ENCODE peak calls at places on chromosomes 5 and 9, in ten cellular contexts. X is iris pigment epithelial cell, F is HT-29, I is activated T-cell treated with anti-CD3 and anti-CD28 coated beads for 1 hour, Z is GOT3, L is fibroblast of gingiva, O is NCI-H1417, M is fibroblast of pulmonary artery, B is heart right ventricle, R is GM13976. E is an unnamed sample.

GRCh38 chr9:99385814-99386279 is 163.8 kb downstream of the SEC61B start:
- DNase-seq in L (peak), R (no peak), I (no peak), X (peak), M (peak), O (no peak), F (no peak), Z (no peak), B (peak), E (no peak)

GRCh38 chr9:88378317-88378716 is 9.9 kb upstream of the SPIN1 start:
- DNase-seq in B (no peak), R (no peak), M (peak), X (peak), O (no peak), F (no peak), I (no peak), Z (no peak), L (peak), E (no peak)

GRCh38 chr5:98796197-98796972 is 22.9 kb downstream of the RGMB start:
- DNase-seq in I (peak), B (peak), X (peak), O (peak), L (peak), Z (no peak), R (peak), F (peak), M (peak), E (no peak)

GRCh38 chr9:95125652-95126051 is 191.9 kb downstream of the FANCC start:
- DNase-seq in L (no peak), B (no peak), X (no peak), O (no peak), M (no peak), R (no peak), F (no peak), Z (no peak), I (no peak), E (no peak)

GRCh38 chr9:84301851-84302250 is 38.7 kb downstream of the SLC28A3 start:
- DNase-seq in Z (no peak), M (peak), X (peak), R (no peak), I (no peak), O (no peak), F (no peak), L (peak), B (no peak), E (no peak)

GRCh38 chr5:106189121-106189809 is 1481.5 kb downstream of the EFNA5 start:
- DNase-seq in M (no peak), F (no peak), B (no peak), R (no peak), X (no peak), L (no peak), O (peak), I (no peak), Z (no peak), E (no peak)

GRCh38 chr5:106380736-106381135 is 1290.0 kb downstream of the EFNA5 start:
- DNase-seq in Z (no peak), O (no peak), M (peak), L (no peak), I (no peak), B (no peak), F (no peak), X (peak), R (no peak), E (no peak)

GRCh38 chr5:62720036-62720441 is 141.4 kb downstream of the LRRC70 start:
- DNase-seq in O (peak), Z (no peak), I (no peak), F (peak), M (peak), L (no peak), X (peak), B (no peak), R (peak), E (no peak)

GRCh38 chr9:134178781-134179551 is 14.6 kb upstream of the RNU6ATAC start:
- DNase-seq in B (peak), Z (no peak), L (peak), O (no peak), X (no peak), R (no peak), F (no peak), I (no peak), M (peak), E (no peak)

GRCh38 chr5:140953234-140953633 is 13.0 kb upstream of the PCDHAC2 start:
- DNase-seq in F (no peak), L (no peak), R (no peak), Z (no peak), M (no peak), O (no peak), I (no peak), X (no peak), B (no peak), E (no peak)

GRCh38 chr5:32092938-32093812 is 80.9 kb downstream of the GOLPH3 start:
- DNase-seq in O (peak), M (peak), B (peak), I (peak), R (peak), F (peak), X (peak), Z (no peak), L (peak), E (peak)

GRCh38 chr5:178996156-178996555 is 1.0 kb upstream of the GRM6 start:
- DNase-seq in M (no peak), B (no peak), F (no peak), X (no peak), I (no peak), O (no peak), Z (no peak), L (no peak), R (no peak), E (no peak)

GRCh38 chr5:82334085-82334680 is 56.0 kb upstream of the RPS23 start:
- DNase-seq in R (no peak), Z (no peak), F (no peak), M (no peak), I (no peak), L (no peak), B (no peak), X (no peak), O (no peak), E (no peak)

GRCh38 chr5:173778152-173778782 is 109.9 kb upstream of the CPEB4 start:
- DNase-seq in I (no peak), O (no peak), F (no peak), Z (no peak), X (no peak), L (no peak), M (no peak), R (no peak), B (no peak), E (no peak)

GRCh38 chr9:106700676-106701075 is 162.3 kb upstream of the ZNF462 start:
- DNase-seq in Z (no peak), I (no peak), F (no peak), B (no peak), R (no peak), M (no peak), L (no peak), O (no peak), X (peak), E (no peak)

GRCh38 chr5:173709145-173709544 is 92.7 kb upstream of the BOD1 start:
- DNase-seq in M (no peak), R (no peak), I (no peak), F (no peak), O (no peak), Z (no peak), L (no peak), X (no peak), B (no peak), E (no peak)

GRCh38 chr5:27652505-27652904 is 614.1 kb upstream of the CDH9 start:
- DNase-seq in Z (no peak), O (no peak), I (no peak), R (no peak), M (no peak), X (no peak), B (no peak), F (peak), L (no peak), E (no peak)

GRCh38 chr5:132358760-132359159 is 10.8 kb upstream of the SLC22A5 start:
- DNase-seq in L (no peak), X (no peak), M (no peak), O (no peak), F (no peak), B (no peak), Z (no peak), I (no peak), R (no peak), E (no peak)

GRCh38 chr9:113513111-113513510 is 49.6 kb downstream of the RGS3 start:
- DNase-seq in X (no peak), B (no peak), I (no peak), Z (no peak), R (no peak), F (no peak), M (no peak), L (no peak), O (no peak), E (no peak)

GRCh38 chr5:68329554-68329953 is 114.0 kb downstream of the PIK3R1 start:
- DNase-seq in X (peak), Z (no peak), B (no peak), O (no peak), L (peak), M (peak), I (no peak), R (no peak), F (no peak), E (no peak)

GRCh38 chr5:66436721-66437120 is 159.5 kb upstream of the MAST4 start:
- DNase-seq in X (no peak), Z (no peak), R (no peak), L (no peak), M (no peak), B (no peak), F (peak), I (no peak), O (no peak), E (no peak)

GRCh38 chr9:34659592-34660253 is 2.7 kb downstream of the CCL27 start:
- DNase-seq in F (peak), L (no peak), Z (no peak), O (no peak), R (no peak), I (no peak), B (no peak), M (no peak), X (no peak), E (no peak)

GRCh38 chr9:84937086-84937670 is 267.6 kb downstream of the NTRK2 start:
- DNase-seq in Z (no peak), O (peak), I (no peak), B (no peak), L (no peak), X (no peak), R (no peak), F (no peak), M (no peak), E (no peak)

GRCh38 chr5:11050596-11051304 is 289.7 kb upstream of the DAP start:
- DNase-seq in O (no peak), X (peak), M (no peak), L (no peak), F (no peak), I (no peak), Z (no peak), B (no peak), R (no peak), E (no peak)

GRCh38 chr5:9498541-9499497 is 47.1 kb downstream of the SEMA5A start:
- DNase-seq in X (peak), O (peak), B (no peak), F (peak), M (peak), R (no peak), L (no peak), Z (no peak), I (no peak), E (no peak)

GRCh38 chr9:95857122-95857521 is 18.4 kb upstream of the ERCC6L2 start:
- DNase-seq in I (no peak), Z (no peak), B (no peak), L (peak), F (peak), R (no peak), O (no peak), M (peak), X (peak), E (no peak)

GRCh38 chr5:127844631-127845030 is 141.4 kb downstream of the CCDC192 start:
- DNase-seq in L (no peak), F (peak), R (no peak), X (no peak), B (peak), O (no peak), Z (no peak), M (no peak), I (no peak), E (no peak)

GRCh38 chr5:41835625-41836024 is 34.6 kb downstream of the OXCT1 start:
- DNase-seq in O (no peak), R (no peak), X (peak), F (no peak), L (peak), M (peak), B (peak), Z (peak), I (no peak), E (no peak)

GRCh38 chr5:151259931-151260330 is 6.9 kb downstream of the GM2A start:
- DNase-seq in I (no peak), B (no peak), R (no peak), M (no peak), Z (no peak), O (no peak), F (no peak), X (no peak), L (no peak), E (no peak)

GRCh38 chr9:70609542-70610286 is 195.3 kb upstream of the KLF9 start:
- DNase-seq in B (peak), R (no peak), X (peak), I (no peak), L (peak), O (no peak), Z (no peak), F (no peak), M (peak), E (no peak)

GRCh38 chr5:1212881-1213280 is 11.5 kb downstream of the SLC6A19 start:
- DNase-seq in B (no peak), O (no peak), F (no peak), L (no peak), Z (no peak), M (no peak), I (no peak), R (no peak), X (no peak), E (no peak)

GRCh38 chr9:73179594-73179993 is 27.9 kb downstream of the ANXA1 start:
- DNase-seq in B (no peak), R (peak), Z (no peak), F (peak), M (no peak), I (no peak), L (no peak), O (no peak), X (peak), E (no peak)

GRCh38 chr5:127813633-127814171 is 110.5 kb downstream of the CCDC192 start:
- DNase-seq in X (peak), F (peak), R (no peak), Z (no peak), M (peak), I (no peak), B (no peak), L (peak), O (no peak), E (no peak)